ENCODE peak calls at places on chromosomes 16 and 17, in four cellular contexts. One of them, this sample, is unnamed.

GRCh38 chr17:36921131-36921851 is 16.0 kb upstream of the LHX1 start:
- DNase-seq in GM23248: peak; percentile 47
- DNase-seq in breast epithelium: no peak
- DNase-seq in mucosa of descending colon: no peak
- DNase-seq in this sample: no peak

GRCh38 chr17:81573794-81574642 is 21.9 kb upstream of the FAAP100 start:
- DNase-seq in GM23248: no peak
- DNase-seq in breast epithelium: no peak
- DNase-seq in mucosa of descending colon: no peak
- DNase-seq in this sample: no peak

GRCh38 chr16:55502801-55503366 is 6.0 kb upstream of the LPCAT2 start:
- DNase-seq in GM23248: peak; percentile 40
- DNase-seq in breast epithelium: peak; percentile 68
- DNase-seq in mucosa of descending colon: peak; percentile 97
- DNase-seq in this sample: no peak

GRCh38 chr16:10987361-10988163 is 43.2 kb downstream of the CLEC16A start:
- DNase-seq in GM23248: no peak
- DNase-seq in breast epithelium: no peak
- DNase-seq in mucosa of descending colon: no peak
- DNase-seq in this sample: no peak

GRCh38 chr17:28738680-28739384 is 5.0 kb upstream of the TRAF4 start:
- DNase-seq in GM23248: no peak
- DNase-seq in breast epithelium: no peak
- DNase-seq in mucosa of descending colon: no peak
- DNase-seq in this sample: no peak

GRCh38 chr16:19524356-19524865 is 669 bp downstream of the CCP110 start:
- DNase-seq in GM23248: peak; percentile 48
- DNase-seq in breast epithelium: no peak
- DNase-seq in mucosa of descending colon: no peak
- DNase-seq in this sample: no peak

GRCh38 chr16:49603956-49604355 is 230.4 kb downstream of the C16orf78 start:
- DNase-seq in GM23248: no peak
- DNase-seq in breast epithelium: no peak
- DNase-seq in mucosa of descending colon: no peak
- DNase-seq in this sample: no peak

GRCh38 chr16:35102780-35103403 is 1643.5 kb downstream of the TP53TG3F start:
- DNase-seq in GM23248: peak; percentile 0
- DNase-seq in breast epithelium: no peak
- DNase-seq in mucosa of descending colon: no peak
- DNase-seq in this sample: no peak

GRCh38 chr17:63834431-63835166 is 7.1 kb upstream of the FTSJ3 start:
- DNase-seq in GM23248: peak; percentile 95
- DNase-seq in breast epithelium: no peak
- DNase-seq in mucosa of descending colon: peak; percentile 67
- DNase-seq in this sample: no peak

GRCh38 chr16:4179020-4179419 is 62.8 kb upstream of the ADCY9 start:
- DNase-seq in GM23248: peak; percentile 86
- DNase-seq in breast epithelium: peak; percentile 78
- DNase-seq in mucosa of descending colon: no peak
- DNase-seq in this sample: no peak

GRCh38 chr17:40358323-40359038 is 6.1 kb downstream of the GJD3 start:
- DNase-seq in GM23248: peak; percentile 90
- DNase-seq in breast epithelium: peak; percentile 84
- DNase-seq in mucosa of descending colon: peak; percentile 97
- DNase-seq in this sample: no peak

DNA sequence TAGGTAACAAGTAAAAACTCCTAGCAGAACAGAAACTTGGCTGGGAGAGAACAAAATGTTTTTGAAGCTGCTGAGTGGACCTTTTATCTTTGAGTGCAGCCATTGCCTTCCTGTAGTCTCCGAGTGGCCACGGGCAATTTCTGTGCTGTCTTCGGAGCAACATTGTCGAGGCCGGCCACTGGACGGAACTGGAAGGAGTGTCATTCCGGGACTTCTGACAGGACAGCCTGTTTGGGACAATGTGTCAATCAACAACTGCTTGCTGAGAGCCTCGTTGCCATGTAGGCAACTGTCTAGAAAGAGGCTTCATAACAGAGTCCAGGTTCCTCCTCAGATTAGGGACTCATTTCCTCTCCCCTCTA is 96.2 kb upstream of the CDYL2 start:
- DNase-seq in GM23248: no peak
- DNase-seq in breast epithelium: no peak
- DNase-seq in mucosa of descending colon: no peak
- DNase-seq in this sample: no peak
- H3K4me3 ChIP-seq in GM23248: no peak overlapping the region
- H3K4me3 ChIP-seq in breast epithelium: no peak overlapping the region
- H3K4me3 ChIP-seq in mucosa of descending colon: no peak overlapping the region
- H3K4me3 ChIP-seq in this sample: no peak overlapping the region

DNA sequence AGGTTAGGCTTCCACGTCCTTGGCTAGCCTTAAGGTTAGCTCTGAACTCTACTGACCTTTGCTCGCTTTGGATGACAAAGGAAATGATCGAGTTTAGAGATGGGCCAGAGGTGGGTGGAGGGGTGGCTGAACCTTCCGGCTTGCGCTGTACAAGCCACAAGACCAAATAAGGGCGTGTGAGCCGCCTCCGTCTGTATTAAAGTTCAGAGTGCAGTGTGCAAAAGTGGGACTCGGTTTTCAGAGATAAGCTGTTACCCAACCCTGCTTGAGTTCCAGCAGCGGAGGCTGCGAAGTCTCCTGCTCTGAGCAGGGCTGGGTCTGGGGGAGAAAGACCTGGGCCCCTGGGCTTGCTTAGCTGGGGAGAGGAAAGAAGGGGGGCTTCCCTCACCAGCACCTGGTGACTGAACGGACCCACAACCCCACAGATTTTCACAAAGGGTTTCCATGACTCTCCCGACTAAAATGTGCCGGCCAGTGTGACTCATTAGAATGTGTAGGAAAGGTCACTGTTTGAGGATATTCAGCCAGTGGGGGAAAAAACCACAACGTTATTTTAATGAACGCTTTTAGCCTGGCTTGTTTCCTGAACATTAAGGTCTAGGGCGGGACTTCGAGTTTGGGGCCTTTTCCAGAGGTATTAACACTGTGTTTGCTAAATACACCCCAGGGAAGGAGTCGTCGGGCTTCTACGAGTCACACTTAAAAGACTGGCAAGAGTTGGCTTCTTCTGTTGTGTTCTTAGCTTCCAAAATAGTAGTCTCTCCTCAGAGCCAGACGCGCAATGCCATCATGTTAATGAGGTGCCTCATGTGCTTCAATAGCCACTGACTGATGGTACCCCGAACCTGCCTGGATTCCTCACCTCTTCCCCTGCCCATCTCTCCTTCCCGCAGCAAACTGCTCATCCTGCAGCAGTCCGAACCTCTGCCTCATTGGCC is 67.0 kb downstream of the CENPV start:
- DNase-seq in GM23248: peak; percentile 98
- DNase-seq in breast epithelium: peak; percentile 75
- DNase-seq in mucosa of descending colon: peak; percentile 94
- DNase-seq in this sample: peak; percentile 26
- H3K4me3 ChIP-seq in GM23248: peak overlapping the region; percentile 70
- H3K4me3 ChIP-seq in breast epithelium: peak overlapping the region; percentile 10
- H3K4me3 ChIP-seq in mucosa of descending colon: no peak overlapping the region
- H3K4me3 ChIP-seq in this sample: peak overlapping the region; percentile 31

DNA sequence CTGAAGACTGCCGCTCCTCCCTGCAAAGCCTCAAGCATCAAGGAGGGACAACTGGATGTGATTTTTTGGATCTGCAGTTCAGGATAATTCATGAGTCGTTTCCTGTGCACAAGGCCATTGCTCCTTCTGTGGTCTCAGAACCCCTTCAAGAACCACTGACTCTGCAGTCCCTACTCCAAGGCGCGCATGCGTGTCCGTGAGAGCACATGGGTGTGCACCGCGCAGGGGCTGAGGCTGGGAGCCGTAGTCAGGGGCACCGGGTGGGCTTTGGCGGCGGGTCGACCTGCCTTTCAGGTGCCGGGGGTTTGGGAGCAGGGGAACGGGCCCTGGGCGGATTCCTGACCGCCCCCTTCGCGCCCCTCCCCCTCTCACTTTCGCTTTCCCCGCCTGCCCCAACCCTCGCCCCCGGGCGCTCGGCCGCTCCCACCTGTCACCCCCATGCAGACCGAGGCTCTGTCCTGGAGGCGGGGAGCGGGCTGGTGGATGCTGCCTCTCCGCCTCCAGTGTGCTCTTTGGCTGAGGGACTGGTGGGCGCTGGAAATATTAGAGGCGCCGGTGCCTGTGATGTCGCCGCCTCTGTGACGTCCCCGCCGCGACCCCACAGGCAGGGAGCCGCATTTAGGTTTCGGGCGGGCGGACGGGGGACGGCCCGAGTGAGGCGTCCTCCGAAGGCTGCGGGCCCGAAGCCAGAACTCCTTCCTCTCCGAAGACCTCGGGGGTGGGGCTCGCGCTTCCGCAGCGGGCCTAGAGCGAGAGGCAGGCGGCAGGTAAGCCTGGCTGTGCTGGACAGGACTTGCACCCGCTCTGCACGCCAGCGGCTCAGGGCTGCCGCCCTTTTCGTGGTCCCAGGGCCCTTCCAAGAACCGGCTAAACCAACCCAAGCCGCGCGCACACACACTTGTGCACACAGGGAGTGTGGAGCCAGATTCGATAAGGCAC is at the start of gene SPATA32:
- DNase-seq in GM23248: peak; percentile 62
- DNase-seq in breast epithelium: no peak
- DNase-seq in mucosa of descending colon: peak; percentile 72
- DNase-seq in this sample: no peak
- H3K4me3 ChIP-seq in GM23248: peak within 1 kb of the TSS; percentile 64
- H3K4me3 ChIP-seq in breast epithelium: peak within 1 kb of the TSS; percentile 52
- H3K4me3 ChIP-seq in mucosa of descending colon: no peak within 1 kb of the TSS
- H3K4me3 ChIP-seq in this sample: peak within 1 kb of the TSS; percentile 62

DNA sequence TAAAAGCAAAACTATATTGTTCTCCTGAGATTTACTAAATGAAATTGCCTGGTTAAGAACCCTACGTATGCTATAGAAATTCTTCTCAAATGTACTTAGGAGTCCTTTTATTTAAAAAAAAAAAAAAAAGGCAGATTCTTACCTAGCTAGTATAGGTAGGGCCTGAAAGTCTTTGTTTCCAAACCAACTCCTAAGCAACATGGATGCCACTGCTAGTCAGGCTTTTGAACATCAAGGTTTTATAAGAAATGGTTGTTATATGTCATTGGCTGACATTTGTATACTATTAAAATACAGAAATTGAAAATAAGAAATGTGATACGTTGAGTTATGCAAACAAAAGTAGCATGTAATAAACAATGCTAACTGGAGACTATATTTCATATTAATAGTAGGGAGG is 1.2 kb downstream of the EVI2A start:
- DNase-seq in GM23248: no peak
- DNase-seq in breast epithelium: no peak
- DNase-seq in mucosa of descending colon: no peak
- DNase-seq in this sample: no peak
- H3K4me3 ChIP-seq in GM23248: no peak overlapping the region
- H3K4me3 ChIP-seq in breast epithelium: peak overlapping the region; percentile 34
- H3K4me3 ChIP-seq in mucosa of descending colon: no peak overlapping the region
- H3K4me3 ChIP-seq in this sample: peak overlapping the region; percentile 14

DNA sequence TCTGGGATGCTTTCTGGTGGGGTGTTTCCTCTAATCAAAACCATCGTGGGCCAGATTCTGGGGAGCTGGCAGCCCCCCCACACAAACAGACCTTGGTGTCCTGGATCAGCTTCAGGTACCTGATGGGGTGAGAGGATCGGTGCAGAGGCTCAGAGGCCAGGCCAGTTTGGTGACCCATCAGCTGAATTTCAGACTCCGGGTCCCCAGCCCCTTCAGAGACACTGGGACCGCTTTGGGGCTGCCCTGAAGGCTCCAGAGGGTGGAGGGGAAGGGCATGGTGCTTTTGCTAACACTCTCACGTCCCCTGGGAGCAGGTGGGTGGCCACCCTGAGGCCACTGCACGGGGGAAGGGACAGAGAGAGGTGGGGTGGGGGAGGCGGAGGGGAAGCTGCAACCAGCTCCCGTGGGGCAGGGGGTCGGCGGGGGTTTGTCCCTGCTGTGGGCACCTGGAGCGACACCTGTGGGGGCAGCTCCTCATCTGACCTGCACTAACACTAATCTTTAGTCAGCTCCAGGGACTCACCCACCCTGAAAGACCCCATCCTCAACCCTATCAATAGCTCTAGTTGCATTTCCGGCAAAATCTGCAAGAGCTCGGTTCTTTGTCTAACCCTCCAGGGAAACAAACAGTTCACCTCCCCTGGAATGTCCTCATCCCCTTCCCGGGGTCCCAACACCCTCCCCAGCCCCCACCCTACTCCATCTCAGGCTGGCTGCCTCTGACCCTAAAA is 91.7 kb upstream of the CBX4 start:
- DNase-seq in GM23248: no peak
- DNase-seq in breast epithelium: no peak
- DNase-seq in mucosa of descending colon: no peak
- DNase-seq in this sample: no peak
- H3K4me3 ChIP-seq in GM23248: no peak overlapping the region
- H3K4me3 ChIP-seq in breast epithelium: no peak overlapping the region
- H3K4me3 ChIP-seq in mucosa of descending colon: no peak overlapping the region
- H3K4me3 ChIP-seq in this sample: no peak overlapping the region

DNA sequence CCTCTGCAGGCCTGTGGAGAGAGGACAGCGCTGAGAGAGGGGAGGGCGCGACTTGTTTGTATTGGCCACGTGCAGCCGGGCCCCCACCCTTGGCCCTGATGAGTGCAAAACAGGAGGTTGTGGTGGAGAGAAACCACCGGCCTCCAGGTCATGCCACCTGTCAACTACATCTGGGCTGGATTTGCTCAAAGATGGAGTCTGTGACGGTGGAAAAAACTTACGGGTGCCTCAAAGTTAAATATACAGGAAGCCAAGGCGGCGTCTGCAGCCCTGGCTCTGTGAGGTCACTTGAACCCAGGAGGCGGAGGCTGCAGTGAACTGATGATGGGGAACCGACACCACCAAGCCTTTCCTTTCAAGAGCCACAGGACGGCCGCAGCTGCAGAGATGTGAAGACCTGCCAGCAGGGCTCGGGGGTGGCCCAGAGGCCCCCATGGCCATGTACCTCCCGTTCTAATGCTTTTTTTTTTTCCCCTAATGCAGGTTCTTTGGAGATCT is 15.6 kb downstream of the C16orf74 start:
- DNase-seq in GM23248: no peak
- DNase-seq in breast epithelium: no peak
- DNase-seq in mucosa of descending colon: peak; percentile 51
- DNase-seq in this sample: no peak
- H3K4me3 ChIP-seq in GM23248: no peak overlapping the region
- H3K4me3 ChIP-seq in breast epithelium: no peak overlapping the region
- H3K4me3 ChIP-seq in mucosa of descending colon: no peak overlapping the region
- H3K4me3 ChIP-seq in this sample: no peak overlapping the region

This sample was measured in esophagus squamous epithelium.